ENCODE peak calls at places on chromosomes 5 and 9, in nine cellular contexts. R is GM23338, W is OCI-LY7, B is SK-N-SH, D is HCT116, J is hepatocyte, L is neural progenitor cell, G is PC-3, Y is MM.1S. E is an unnamed sample.

GRCh38 chr5:157540707-157541451 is 34.7 kb downstream of the ADAM19 start:
- DNase-seq in R (no peak), L (peak), J (no peak), B (peak), D (no peak), Y (peak), W (peak), G (no peak), E (peak)

GRCh38 chr9:71990466-71990865 is 69.9 kb downstream of the C9orf57 start:
- DNase-seq in J (no peak), R (no peak), D (no peak), W (no peak), Y (no peak), B (no peak), G (peak), L (no peak), E (peak)

GRCh38 chr5:153157156-153157555 is 333.3 kb upstream of the GRIA1 start:
- DNase-seq in W (no peak), G (no peak), Y (no peak), D (no peak), B (no peak), L (no peak), J (no peak), R (no peak), E (peak)

GRCh38 chr9:5557606-5558587 is 47.6 kb downstream of the PDCD1LG2 start:
- DNase-seq in L (peak), B (no peak), D (no peak), W (no peak), G (no peak), R (no peak), Y (peak), J (no peak), E (no peak)

GRCh38 chr9:129414377-129415021 is 206.4 kb downstream of the C9orf50 start:
- DNase-seq in W (peak), J (peak), D (no peak), L (peak), B (no peak), G (no peak), R (peak), Y (no peak), E (peak)

GRCh38 chr9:4262735-4263141 is 37.1 kb downstream of the GLIS3 start:
- DNase-seq in G (peak), J (peak), R (peak), W (no peak), L (no peak), B (no peak), Y (no peak), D (peak), E (peak)

GRCh38 chr9:114266969-114267368 is 55.9 kb upstream of the ORM1 start:
- DNase-seq in J (no peak), B (no peak), W (no peak), R (no peak), G (no peak), L (no peak), Y (no peak), D (no peak), E (peak)

GRCh38 chr9:88652876-88653275 is 117.9 kb downstream of the NXNL2 start:
- DNase-seq in W (no peak), B (no peak), D (no peak), J (no peak), G (no peak), Y (no peak), L (no peak), R (no peak), E (peak)

GRCh38 chr5:149635394-149635793 is 54.1 kb downstream of the ARHGEF37 start:
- DNase-seq in B (no peak), Y (no peak), R (no peak), L (no peak), J (no peak), W (no peak), D (no peak), G (no peak), E (peak)

GRCh38 chr5:102722930-102723329 is 32.2 kb upstream of the PAM start:
- DNase-seq in L (no peak), J (no peak), W (no peak), D (no peak), R (no peak), Y (no peak), B (no peak), G (peak), E (peak)

GRCh38 chr5:79077680-79078365 is 8.3 kb downstream of the BHMT2 start:
- DNase-seq in Y (no peak), G (no peak), D (no peak), W (no peak), R (no peak), L (no peak), B (no peak), J (no peak), E (peak)

GRCh38 chr5:6401410-6401809 is 23.1 kb upstream of the MED10 start:
- DNase-seq in J (no peak), W (no peak), R (no peak), G (peak), B (no peak), Y (no peak), D (no peak), L (no peak), E (no peak)

GRCh38 chr5:67896312-67896985 is 319.1 kb upstream of the PIK3R1 start:
- DNase-seq in D (no peak), Y (no peak), J (no peak), L (no peak), G (no peak), B (no peak), W (no peak), R (no peak), E (no peak)

GRCh38 chr9:3525088-3525835 is 539 bp downstream of the RFX3 start:
- DNase-seq in W (no peak), J (peak), R (peak), D (no peak), Y (peak), G (no peak), L (peak), B (peak), E (peak)

GRCh38 chr9:136036050-136036449 is 59.0 kb downstream of the NACC2 start:
- DNase-seq in G (no peak), J (no peak), W (no peak), D (no peak), Y (no peak), B (no peak), R (no peak), L (no peak), E (no peak)

GRCh38 chr5:43290726-43291125 is 22.5 kb downstream of the HMGCS1 start:
- DNase-seq in Y (peak), D (no peak), L (no peak), J (no peak), R (no peak), G (peak), W (no peak), B (no peak), E (no peak)

GRCh38 chr5:81422671-81423070 is 28.7 kb upstream of the ACOT12 start:
- DNase-seq in B (no peak), L (no peak), Y (no peak), J (peak), W (no peak), G (peak), D (no peak), R (no peak), E (peak)

GRCh38 chr5:103598997-103599556 is 36.5 kb upstream of the NUDT12 start:
- DNase-seq in G (no peak), L (no peak), R (no peak), B (no peak), W (no peak), Y (no peak), J (no peak), D (no peak), E (peak)

GRCh38 chr5:177378884-177379883 is 5.0 kb upstream of the SLC34A1 start:
- DNase-seq in G (peak), B (no peak), R (no peak), J (peak), W (no peak), D (no peak), L (no peak), Y (no peak), E (peak)

GRCh38 chr9:132670816-132671371 is 630 bp downstream of the GTF3C4 start:
- DNase-seq in J (peak), L (peak), D (no peak), Y (peak), R (peak), B (peak), W (peak), G (peak), E (peak)

GRCh38 chr5:154478224-154478565 is at the start of gene HAND1:
- DNase-seq in R (peak), G (no peak), L (peak), B (peak), D (peak), Y (no peak), W (no peak), J (peak), E (peak)

GRCh38 chr9:98678244-98678842 is 30.4 kb downstream of the GABBR2 start:
- DNase-seq in L (peak), G (peak), W (peak), B (no peak), R (peak), J (no peak), Y (no peak), D (peak), E (peak)

GRCh38 chr5:172086312-172086975 is 80.0 kb upstream of the FBXW11 start:
- DNase-seq in Y (no peak), D (no peak), B (no peak), G (no peak), L (no peak), J (no peak), W (no peak), R (no peak), E (no peak)

GRCh38 chr9:113463418-113464285 is at the start of gene RGS3:
- DNase-seq in R (peak), W (no peak), B (no peak), D (peak), G (peak), L (peak), Y (no peak), J (peak), E (no peak)

GRCh38 chr5:102670224-102670836 is 84.8 kb upstream of the PAM start:
- DNase-seq in G (peak), B (peak), Y (no peak), D (peak), R (peak), J (peak), W (no peak), L (peak), E (peak)

GRCh38 chr5:103668281-103668680 is 105.7 kb upstream of the NUDT12 start:
- DNase-seq in J (no peak), D (no peak), B (no peak), L (no peak), W (no peak), R (no peak), Y (no peak), G (no peak), E (no peak)

GRCh38 chr5:151617841-151618710 is 26.9 kb upstream of the FAT2 start:
- DNase-seq in J (no peak), R (no peak), Y (no peak), G (peak), L (no peak), W (no peak), D (peak), B (no peak), E (no peak)

GRCh38 chr5:176780951-176781350 is 29.4 kb upstream of the UNC5A start:
- DNase-seq in R (no peak), B (no peak), Y (no peak), W (no peak), G (no peak), J (no peak), L (no peak), D (no peak), E (no peak)

GRCh38 chr5:112228672-112229071 is 190.4 kb downstream of the EPB41L4A start:
- DNase-seq in W (no peak), D (peak), R (peak), Y (no peak), J (peak), B (no peak), L (no peak), G (peak), E (peak)

GRCh38 chr5:168879929-168880328 is 300.8 kb upstream of the PANK3 start:
- DNase-seq in G (no peak), J (peak), D (no peak), Y (no peak), W (peak), B (no peak), L (no peak), R (no peak), E (peak)

GRCh38 chr9:5470122-5470521 is 19.8 kb downstream of the CD274 start:
- DNase-seq in R (no peak), J (no peak), Y (no peak), B (no peak), G (peak), L (no peak), W (no peak), D (no peak), E (no peak)

GRCh38 chr9:32928912-32929311 is 72.5 kb downstream of the APTX start:
- DNase-seq in W (no peak), Y (no peak), R (no peak), D (no peak), B (no peak), G (no peak), L (no peak), J (no peak), E (no peak)

GRCh38 chr5:5014836-5015235 is 125.3 kb upstream of the ADAMTS16 start:
- DNase-seq in R (peak), J (no peak), G (peak), Y (no peak), B (no peak), L (peak), W (no peak), D (no peak), E (peak)

GRCh38 chr9:75071530-75072122 is 16.3 kb downstream of the NMRK1 start:
- DNase-seq in J (no peak), B (no peak), R (no peak), W (peak), G (peak), L (no peak), Y (peak), D (peak), E (no peak)

GRCh38 chr9:84371737-84372136 is 31.2 kb upstream of the SLC28A3 start:
- DNase-seq in B (no peak), J (peak), R (no peak), L (no peak), D (no peak), Y (no peak), W (no peak), G (peak), E (peak)

GRCh38 chr5:72378636-72379289 is 58.6 kb downstream of the PTCD2 start:
- DNase-seq in W (no peak), G (peak), J (peak), R (no peak), D (no peak), Y (no peak), B (peak), L (no peak), E (peak)

GRCh38 chr5:125659316-125660071 is 763.7 kb upstream of the GRAMD2B start:
- DNase-seq in G (no peak), R (peak), W (no peak), Y (no peak), B (no peak), D (no peak), J (no peak), L (peak), E (no peak)

GRCh38 chr5:175902013-175902412 is 30.6 kb downstream of the CPLX2 start:
- DNase-seq in L (no peak), D (no peak), Y (no peak), J (no peak), R (no peak), B (no peak), W (no peak), G (no peak), E (no peak)

DNA sequence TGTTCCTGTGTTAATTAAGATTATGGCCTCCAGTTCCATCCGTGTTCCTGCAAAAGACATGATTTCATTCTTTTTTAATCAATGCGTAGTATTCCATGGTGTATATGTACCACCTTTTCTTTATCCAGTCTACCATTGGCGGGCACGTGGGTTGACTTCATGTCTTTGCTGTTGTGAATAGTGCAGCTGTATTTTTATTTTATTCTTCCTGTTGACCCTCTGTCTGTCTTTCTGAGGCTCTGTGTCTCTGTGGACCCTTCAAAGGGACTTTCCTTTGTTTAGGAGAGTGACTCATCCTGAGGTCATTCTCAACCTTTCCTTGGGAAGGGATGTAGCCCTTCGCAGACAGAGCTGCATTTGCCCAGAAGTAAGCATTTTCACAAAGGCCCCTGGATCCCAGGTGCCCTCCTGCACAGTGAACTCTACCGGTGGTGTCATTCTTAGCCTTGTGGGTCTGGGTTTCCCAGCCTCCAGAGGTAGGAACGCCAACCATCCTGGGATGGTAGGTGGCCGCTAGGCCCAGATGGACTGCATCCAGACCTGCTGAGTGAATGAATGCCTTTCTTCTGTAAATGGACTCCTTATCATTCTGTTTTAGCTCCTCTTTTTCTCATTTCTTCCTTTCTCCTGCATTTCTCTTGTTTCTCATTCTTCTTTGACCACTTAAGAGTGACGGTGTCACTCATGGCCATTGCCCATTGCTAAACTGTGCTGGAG is 22.4 kb downstream of the TRIO start:
- DNase-seq in R (no peak), D (peak), G (peak), L (no peak), Y (no peak), B (no peak), W (no peak), J (no peak), E (peak)
- TF ChIP-seq EZH2phosphoT487 in R (no peak), D (no peak), G (no peak), L (no peak), Y (no peak), B (no peak), W (no peak), J (no peak), E (no peak)

DNA sequence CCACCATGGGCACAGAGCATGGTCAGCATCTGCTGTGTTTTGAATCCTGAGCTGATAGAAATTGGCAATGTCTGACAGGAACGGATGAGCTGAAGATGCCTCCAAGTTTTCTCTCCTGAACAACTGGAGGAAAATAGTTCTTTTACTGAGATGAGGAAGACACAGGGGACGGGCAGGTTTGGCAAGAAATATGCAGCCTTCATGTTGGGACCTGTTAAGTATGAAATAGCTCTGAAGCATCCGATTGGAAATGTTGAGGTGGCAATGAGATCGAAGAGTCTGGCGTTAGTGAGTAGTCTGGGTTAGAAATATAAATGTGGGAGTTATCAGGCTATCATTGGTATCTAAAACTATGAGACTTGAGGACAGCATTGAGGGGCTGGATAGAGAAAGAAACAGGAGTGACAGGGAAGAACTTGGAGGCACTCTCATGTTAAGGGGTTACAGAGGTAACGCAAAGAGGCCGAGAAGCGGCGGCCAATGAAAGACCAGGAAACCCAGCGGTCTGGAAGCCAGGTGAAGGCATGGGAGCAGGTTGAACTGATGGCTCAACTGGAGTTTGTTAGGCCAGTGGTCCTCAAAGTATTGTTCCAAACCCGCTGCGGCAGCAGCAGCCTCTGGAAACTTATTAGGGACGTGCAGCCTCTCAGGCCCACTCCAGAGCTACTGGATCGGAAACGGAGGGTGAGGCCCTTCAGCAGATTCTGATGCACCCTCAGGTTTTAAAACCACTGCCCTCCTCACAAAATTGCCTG is 1.0 kb upstream of the MAMDC2 start:
- DNase-seq in J (no peak), G (no peak), Y (no peak), L (no peak), D (no peak), W (no peak), B (no peak), R (no peak), E (no peak)
- H2AFZ ChIP-seq in J (no peak), G (no peak), Y (no peak), L (peak), D (no peak), W (no peak), B (no peak), R (peak), E (no peak)

GRCh38 chr9:94804917-94805544 is 78.5 kb downstream of the AOPEP start:
- DNase-seq in J (no peak), R (no peak), L (no peak), Y (no peak), B (no peak), G (peak), D (no peak), W (peak), E (no peak)
- H3K27ac ChIP-seq in J (peak), R (no peak), L (no peak), Y (no peak), B (peak), G (peak), D (peak), W (no peak), E (peak)

DNA sequence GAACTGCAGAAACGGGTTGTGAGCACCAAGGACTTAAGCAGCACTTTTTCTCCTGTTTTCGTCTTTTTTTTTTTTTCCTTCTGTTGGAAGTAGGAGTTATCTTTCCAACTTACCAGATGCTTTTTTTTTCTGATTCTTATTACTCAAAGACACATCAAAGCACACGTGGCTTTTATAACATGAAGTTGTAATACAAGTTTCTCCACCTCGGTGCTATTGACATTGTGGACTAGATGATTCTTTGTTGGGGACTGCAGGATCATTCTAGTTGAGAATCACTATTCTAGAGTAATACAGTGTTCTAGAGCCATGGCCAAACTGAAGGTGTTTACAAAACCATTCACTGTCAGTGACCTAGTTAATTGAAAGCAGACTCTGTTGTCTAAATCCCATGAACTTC is 51.5 kb downstream of the MYO10 start:
- DNase-seq in R (no peak), D (no peak), B (no peak), L (no peak), Y (no peak), W (no peak), J (no peak), G (peak), E (no peak)
- TF ChIP-seq EZH2phosphoT487 in R (no peak), D (no peak), B (no peak), L (no peak), Y (no peak), W (no peak), J (no peak), G (no peak), E (no peak)

GRCh38 chr9:35673998-35674361 is 252 bp downstream of the CA9 start:
- DNase-seq in J (no peak), D (no peak), W (no peak), B (no peak), R (no peak), Y (no peak), L (no peak), G (no peak), E (no peak)

GRCh38 chr9:35675204-35675603 is 1.5 kb downstream of the CA9 start:
- DNase-seq in Y (no peak), W (no peak), G (no peak), B (no peak), R (peak), D (no peak), L (peak), J (no peak), E (no peak)

GRCh38 chr9:35669331-35670145 is 4.2 kb upstream of the CA9 start:
- DNase-seq in G (peak), L (no peak), R (no peak), D (no peak), J (peak), B (no peak), Y (no peak), W (no peak), E (no peak)

GRCh38 chr9:35675732-35676392 is 2.1 kb downstream of the CA9 start:
- DNase-seq in J (peak), R (peak), G (no peak), Y (no peak), L (peak), D (no peak), B (peak), W (no peak), E (peak)

GRCh38 chr9:35673132-35673997 is at the start of gene CA9:
- DNase-seq in W (no peak), G (no peak), B (no peak), R (no peak), D (no peak), Y (no peak), J (no peak), L (no peak), E (no peak)
- H2AFZ ChIP-seq in W (no peak), G (no peak), B (no peak), R (no peak), D (no peak), Y (no peak), J (no peak), L (no peak), E (no peak)

E was measured in GM23248.